ENCODE peak calls at places on chromosomes 4 and X, in five cellular contexts. N is EL, K is NCI-H2171, T is left ventricle myocardium inferior, L is heart right ventricle. Z is an unnamed sample.

GRCh38 chr4:37666625-37667071 is 19.5 kb downstream of the RELL1 start:
- DNase-seq in N (peak; percentile 91), K (no peak), T (no peak), L (peak; percentile 64), Z (no peak)

GRCh38 chr4:133982533-133983224 is 218.9 kb downstream of the PABPC4L start:
- DNase-seq in N (peak; percentile 39), K (no peak), T (no peak), L (no peak), Z (no peak)

GRCh38 chrX:153588782-153589446 is 10.0 kb downstream of the CCNQ start:
- DNase-seq in N (no peak), K (no peak), T (no peak), L (no peak), Z (no peak)

GRCh38 chr4:174317531-174317930 is 33.8 kb downstream of the CEP44 start:
- DNase-seq in N (no peak), K (peak; percentile 19), T (no peak), L (no peak), Z (no peak)

GRCh38 chrX:145816607-145817298 is 876 bp upstream of the SLITRK2 start:
- DNase-seq in N (no peak), K (no peak), T (no peak), L (no peak), Z (no peak)

GRCh38 chr4:150381671-150382427 is 200.1 kb upstream of the MAB21L2 start:
- DNase-seq in N (no peak), K (no peak), T (no peak), L (no peak), Z (no peak)

GRCh38 chr4:82372502-82372873 is 1.3 kb downstream of the HNRNPD start:
- DNase-seq in N (peak; percentile 51), K (no peak), T (no peak), L (peak; percentile 41), Z (peak; percentile 87)

GRCh38 chr4:187608001-187608421 is 387.6 kb upstream of the ZFP42 start:
- DNase-seq in N (peak; percentile 64), K (no peak), T (no peak), L (no peak), Z (no peak)

GRCh38 chr4:187302456-187302855 is 578.8 kb upstream of the FAT1 start:
- DNase-seq in N (peak; percentile 26), K (no peak), T (no peak), L (no peak), Z (no peak)

GRCh38 chr4:8560265-8561047 is 19.7 kb upstream of the GPR78 start:
- DNase-seq in N (peak; percentile 53), K (no peak), T (no peak), L (no peak), Z (no peak)

GRCh38 chr4:102497986-102498385 is 3.2 kb upstream of the NFKB1 start:
- DNase-seq in N (peak; percentile 26), K (no peak), T (no peak), L (no peak), Z (no peak)

GRCh38 chr4:102589743-102590142 is 88.6 kb downstream of the NFKB1 start:
- DNase-seq in N (no peak), K (no peak), T (no peak), L (no peak), Z (no peak)

GRCh38 chrX:69371159-69371558 is 133.0 kb upstream of the NALF2 start:
- DNase-seq in N (no peak), K (no peak), T (no peak), L (no peak), Z (no peak)

GRCh38 chr4:53781614-53782467 is 190.6 kb upstream of the LNX1 start:
- DNase-seq in N (peak; percentile 38), K (no peak), T (no peak), L (no peak), Z (no peak)

GRCh38 chr4:184053476-184053875 is 148.4 kb downstream of the STOX2 start:
- DNase-seq in N (no peak), K (no peak), T (no peak), L (no peak), Z (no peak)